ENCODE peak calls at places on chromosomes 6 and 20, in eight cellular contexts. F is right lobe of liver; O is GM20000; N is heart right ventricle; Z is foreskin fibroblast; M is activated CD8-positive, alpha-beta memory T cell treated with anti-CD3 and anti-CD28 coated beads, Interleukin-2, amount 10 ng/mL, durations not matched to agents 7 days and 5 days; G is T-cell; V is cardiac muscle cell. Y is an unnamed sample.

GRCh38 chr20:36145877-36146707 is 8.4 kb upstream of the EPB41L1 start:
- DNase-seq in F (no peak), O (no peak), N (peak), Z (no peak), M (no peak), G (no peak), V (peak), Y (no peak)

GRCh38 chr6:46706464-46706863 is 18.8 kb downstream of the TDRD6 start:
- DNase-seq in F (no peak), O (no peak), N (no peak), Z (no peak), M (peak), G (no peak), V (no peak), Y (no peak)

GRCh38 chr20:64063389-64064144 is 569 bp downstream of the TCEA2 start:
- DNase-seq in F (no peak), O (no peak), N (peak), Z (peak), M (no peak), G (no peak), V (peak), Y (no peak)

GRCh38 chr20:15320941-15321340 is 983.5 kb upstream of the FLRT3 start:
- DNase-seq in F (peak), O (no peak), N (no peak), Z (peak), M (no peak), G (no peak), V (no peak), Y (no peak)

GRCh38 chr6:97468981-97469380 is 186.0 kb upstream of the MMS22L start:
- DNase-seq in F (no peak), O (no peak), N (no peak), Z (no peak), M (no peak), G (no peak), V (no peak), Y (no peak)

GRCh38 chr6:5671604-5672559 is 334.8 kb downstream of the NRN1 start:
- DNase-seq in F (no peak), O (no peak), N (no peak), Z (peak), M (no peak), G (no peak), V (no peak), Y (no peak)

GRCh38 chr20:44489223-44489622 is 13.5 kb downstream of the TTPAL start:
- DNase-seq in F (peak), O (no peak), N (no peak), Z (no peak), M (no peak), G (no peak), V (no peak), Y (no peak)

GRCh38 chr20:43536817-43537440 is 21.9 kb upstream of the SGK2 start:
- DNase-seq in F (no peak), O (no peak), N (no peak), Z (peak), M (no peak), G (no peak), V (no peak), Y (no peak)

GRCh38 chr6:12286381-12287132 is 3.6 kb upstream of the EDN1 start:
- DNase-seq in F (no peak), O (no peak), N (no peak), Z (peak), M (no peak), G (no peak), V (no peak), Y (no peak)

GRCh38 chr6:150025201-150025917 is at the start of gene RAET1L:
- DNase-seq in F (peak), O (no peak), N (peak), Z (peak), M (no peak), G (no peak), V (no peak), Y (no peak)

GRCh38 chr20:45783656-45784294 is 7.9 kb downstream of the WFDC3 start:
- DNase-seq in F (no peak), O (no peak), N (peak), Z (no peak), M (no peak), G (no peak), V (no peak), Y (no peak)

GRCh38 chr6:83741089-83741488 is 32.2 kb upstream of the SNAP91 start:
- DNase-seq in F (no peak), O (no peak), N (no peak), Z (no peak), M (no peak), G (no peak), V (peak), Y (no peak)

GRCh38 chr6:148396411-148396810 is 53.8 kb downstream of the SASH1 start:
- DNase-seq in F (no peak), O (no peak), N (no peak), Z (no peak), M (no peak), G (no peak), V (no peak), Y (no peak)

GRCh38 chr20:54649511-54649962 is 174.1 kb downstream of the DOK5 start:
- DNase-seq in F (peak), O (peak), N (peak), Z (peak), M (peak), G (peak), V (peak), Y (peak)

GRCh38 chr6:154783229-154783628 is 50.0 kb downstream of the SCAF8 start:
- DNase-seq in F (no peak), O (no peak), N (no peak), Z (no peak), M (no peak), G (no peak), V (no peak), Y (no peak)

GRCh38 chr20:41615671-41616070 is 2.5 kb downstream of the CHD6 start:
- DNase-seq in F (no peak), O (no peak), N (no peak), Z (no peak), M (no peak), G (no peak), V (no peak), Y (no peak)

GRCh38 chr6:115819506-115819905 is 241.2 kb downstream of the FRK start:
- DNase-seq in F (no peak), O (no peak), N (no peak), Z (no peak), M (no peak), G (no peak), V (no peak), Y (no peak)

GRCh38 chr6:16148498-16148897 is 19.6 kb downstream of the MYLIP start:
- DNase-seq in F (no peak), O (no peak), N (no peak), Z (no peak), M (no peak), G (no peak), V (no peak), Y (no peak)

GRCh38 chr6:109526905-109527628 is 44.0 kb upstream of the ZBTB24 start:
- DNase-seq in F (peak), O (peak), N (peak), Z (peak), M (peak), G (peak), V (peak), Y (peak)

GRCh38 chr20:3047486-3048419 is 1.9 kb downstream of the MRPS26 start:
- DNase-seq in F (no peak), O (no peak), N (no peak), Z (no peak), M (no peak), G (no peak), V (no peak), Y (no peak)

GRCh38 chr6:71887006-71887743 is 825 bp downstream of the RIMS1 start:
- DNase-seq in F (no peak), O (peak), N (no peak), Z (peak), M (no peak), G (no peak), V (peak), Y (no peak)

GRCh38 chr6:137571854-137572253 is 77.7 kb upstream of the OLIG3 start:
- DNase-seq in F (peak), O (peak), N (no peak), Z (peak), M (peak), G (peak), V (peak), Y (no peak)

GRCh38 chr6:135144678-135145508 is 36.2 kb upstream of the MYB start:
- DNase-seq in F (no peak), O (no peak), N (no peak), Z (peak), M (no peak), G (no peak), V (peak), Y (no peak)

GRCh38 chr20:708956-709355 is 33.4 kb upstream of the SCRT2 start:
- DNase-seq in F (no peak), O (no peak), N (no peak), Z (no peak), M (no peak), G (no peak), V (no peak), Y (no peak)

GRCh38 chr20:50425076-50425475 is 85.1 kb upstream of the PTPN1 start:
- DNase-seq in F (no peak), O (no peak), N (no peak), Z (no peak), M (no peak), G (no peak), V (no peak), Y (no peak)

GRCh38 chr20:42179768-42180167 is 561.6 kb upstream of the CHD6 start:
- DNase-seq in F (no peak), O (no peak), N (no peak), Z (peak), M (no peak), G (no peak), V (peak), Y (no peak)

GRCh38 chr6:160036790-160037206 is 67.9 kb downstream of the IGF2R start:
- DNase-seq in F (no peak), O (no peak), N (peak), Z (peak), M (no peak), G (no peak), V (no peak), Y (peak)

GRCh38 chr20:10347066-10347465 is 87.0 kb downstream of the MKKS start:
- DNase-seq in F (no peak), O (no peak), N (no peak), Z (no peak), M (no peak), G (no peak), V (no peak), Y (no peak)

GRCh38 chr6:156582509-156582992 is 194.6 kb upstream of the ARID1B start:
- DNase-seq in F (no peak), O (no peak), N (no peak), Z (no peak), M (no peak), G (no peak), V (no peak), Y (no peak)

GRCh38 chr20:19882446-19882845 is 124.4 kb downstream of the RIN2 start:
- DNase-seq in F (no peak), O (no peak), N (no peak), Z (no peak), M (no peak), G (no peak), V (no peak), Y (no peak)

GRCh38 chr6:7418238-7418905 is 28.8 kb downstream of the RIOK1 start:
- DNase-seq in F (no peak), O (no peak), N (no peak), Z (peak), M (no peak), G (no peak), V (no peak), Y (no peak)

GRCh38 chr20:45617591-45617990 is 11.9 kb upstream of the WFDC10A start:
- DNase-seq in F (no peak), O (no peak), N (no peak), Z (no peak), M (no peak), G (no peak), V (no peak), Y (no peak)

GRCh38 chr20:50304883-50305635 is 114.4 kb downstream of the CEBPB start:
- DNase-seq in F (peak), O (no peak), N (peak), Z (peak), M (no peak), G (no peak), V (no peak), Y (peak)

GRCh38 chr6:118709859-118710350 is 58.5 kb upstream of the CEP85L start:
- DNase-seq in F (no peak), O (peak), N (no peak), Z (peak), M (peak), G (peak), V (peak), Y (peak)

GRCh38 chr6:33755070-33755869 is 8.6 kb upstream of the IP6K3 start:
- DNase-seq in F (no peak), O (no peak), N (no peak), Z (no peak), M (no peak), G (no peak), V (no peak), Y (no peak)

GRCh38 chr6:121393711-121394110 is 41.7 kb upstream of the GJA1 start:
- DNase-seq in F (no peak), O (no peak), N (no peak), Z (no peak), M (no peak), G (no peak), V (no peak), Y (no peak)

GRCh38 chr6:41936073-41936837 is 5.4 kb downstream of the CCND3 start:
- DNase-seq in F (peak), O (peak), N (peak), Z (peak), M (peak), G (peak), V (peak), Y (peak)

GRCh38 chr6:113595921-113596376 is 261.2 kb upstream of the MARCKS start:
- DNase-seq in F (no peak), O (no peak), N (peak), Z (peak), M (no peak), G (no peak), V (no peak), Y (no peak)

GRCh38 chr6:75101896-75102680 is 103.8 kb downstream of the COL12A1 start:
- DNase-seq in F (no peak), O (no peak), N (no peak), Z (peak), M (no peak), G (no peak), V (no peak), Y (peak)